ENCODE peak calls at places on chromosomes 4 and X, in four cellular contexts. J is fibroblast of lung, A is DND-41, E is hepatocyte. F is an unnamed sample.

GRCh38 chr4:128477540-128477939 is 189.9 kb upstream of the PGRMC2 start:
- DNase-seq in J (no peak), A (no peak), E (no peak), F (no peak)

GRCh38 chr4:163167333-163167626 is 590 bp upstream of the NAF1 start:
- DNase-seq in J (peak), A (no peak), E (peak), F (no peak)

GRCh38 chrX:7088968-7089615 is 58.4 kb upstream of the STS start:
- DNase-seq in J (no peak), A (peak), E (peak), F (no peak)

GRCh38 chrX:123188081-123188480 is 4.0 kb downstream of the GRIA3 start:
- DNase-seq in J (peak), A (no peak), E (no peak), F (peak)

GRCh38 chr4:83221897-83222441 is 62.6 kb downstream of the COQ2 start:
- DNase-seq in J (no peak), A (no peak), E (no peak), F (no peak)

GRCh38 chr4:20618010-20618409 is 82.2 kb upstream of the PACRGL start:
- DNase-seq in J (no peak), A (no peak), E (peak), F (no peak)

GRCh38 chr4:152590179-152591031 is 54.5 kb upstream of the FBXW7 start:
- DNase-seq in J (peak), A (no peak), E (peak), F (peak)

GRCh38 chr4:129682586-129682985 is 586.6 kb downstream of the C4orf33 start:
- DNase-seq in J (no peak), A (no peak), E (no peak), F (no peak)

GRCh38 chrX:40300286-40300890 is 202.6 kb upstream of the BCOR start:
- DNase-seq in J (no peak), A (no peak), E (no peak), F (no peak)

GRCh38 chrX:120568047-120568446 is 7.3 kb upstream of the CUL4B start:
- DNase-seq in J (no peak), A (no peak), E (no peak), F (peak)

GRCh38 chrX:55161581-55161980 is 58.6 kb upstream of the PAGE5 start:
- DNase-seq in J (peak), A (peak), E (no peak), F (peak)

GRCh38 chr4:155419266-155419665 is 42.5 kb upstream of the MAP9 start:
- DNase-seq in J (peak), A (no peak), E (no peak), F (peak)

GRCh38 chr4:100106982-100107381 is 83.3 kb downstream of the DDIT4L start:
- DNase-seq in J (no peak), A (peak), E (no peak), F (no peak)

GRCh38 chr4:11765849-11766453 is 337.3 kb upstream of the HS3ST1 start:
- DNase-seq in J (peak), A (peak), E (peak), F (peak)

GRCh38 chr4:67087897-67088296 is 457.4 kb downstream of the CENPC start:
- DNase-seq in J (no peak), A (peak), E (peak), F (peak)

GRCh38 chr4:159446266-159446976 is 343.5 kb downstream of the RAPGEF2 start:
- DNase-seq in J (peak), A (peak), E (peak), F (peak)

GRCh38 chr4:107814758-107815552 is 9.8 kb upstream of the SGMS2 start:
- DNase-seq in J (no peak), A (no peak), E (no peak), F (no peak)

GRCh38 chr4:17128268-17128667 is 229.8 kb upstream of the LDB2 start:
- DNase-seq in J (peak), A (no peak), E (no peak), F (no peak)

GRCh38 chrX:126985960-126986359 is 166.4 kb downstream of the PRR32 start:
- DNase-seq in J (no peak), A (no peak), E (no peak), F (no peak)

GRCh38 chr4:139171878-139172691 is 4.9 kb downstream of the ELF2 start:
- DNase-seq in J (peak), A (no peak), E (no peak), F (peak)

GRCh38 chrX:19174401-19175025 is 52.2 kb upstream of the ADGRG2 start:
- DNase-seq in J (peak), A (no peak), E (peak), F (peak)

GRCh38 chr4:40662962-40663604 is 33.4 kb upstream of the RBM47 start:
- DNase-seq in J (peak), A (no peak), E (peak), F (peak)

GRCh38 chr4:184287697-184288255 is 70.1 kb upstream of the ENPP6 start:
- DNase-seq in J (peak), A (no peak), E (peak), F (peak)

GRCh38 chrX:13533726-13534125 is 35.7 kb upstream of the EGFL6 start:
- DNase-seq in J (peak), A (no peak), E (no peak), F (peak)

GRCh38 chr4:155173371-155173770 is 35.1 kb upstream of the NPY2R start:
- DNase-seq in J (peak), A (no peak), E (no peak), F (no peak)

GRCh38 chrX:77398341-77398740 is 48.8 kb upstream of the FGF16 start:
- DNase-seq in J (no peak), A (peak), E (no peak), F (no peak)

GRCh38 chr4:145290953-145291352 is 110.6 kb upstream of the OTUD4 start:
- DNase-seq in J (no peak), A (no peak), E (no peak), F (no peak)

GRCh38 chr4:155245105-155245504 is 36.7 kb downstream of the NPY2R start:
- DNase-seq in J (no peak), A (no peak), E (no peak), F (no peak)

GRCh38 chr4:82138376-82138775 is 235.4 kb downstream of the HNRNPD start:
- DNase-seq in J (no peak), A (no peak), E (no peak), F (peak)

GRCh38 chrX:86171366-86171765 is 23.1 kb downstream of the DACH2 start:
- DNase-seq in J (no peak), A (no peak), E (peak), F (peak)

GRCh38 chrX:150769408-150769807 is 76.2 kb downstream of the MTMR1 start:
- DNase-seq in J (no peak), A (no peak), E (no peak), F (no peak)

GRCh38 chr4:39151120-39151713 is 31.1 kb upstream of the WDR19 start:
- DNase-seq in J (peak), A (no peak), E (no peak), F (no peak)

GRCh38 chrX:85052207-85052606 is 48.5 kb downstream of the APOOL start:
- DNase-seq in J (peak), A (no peak), E (no peak), F (peak)

GRCh38 chrX:20514358-20514757 is 247.6 kb upstream of the RPS6KA3 start:
- DNase-seq in J (peak), A (no peak), E (no peak), F (peak)
- TF ChIP-seq EZH2 in J (no peak), A (no peak), E (no peak), F (no peak)

DNA sequence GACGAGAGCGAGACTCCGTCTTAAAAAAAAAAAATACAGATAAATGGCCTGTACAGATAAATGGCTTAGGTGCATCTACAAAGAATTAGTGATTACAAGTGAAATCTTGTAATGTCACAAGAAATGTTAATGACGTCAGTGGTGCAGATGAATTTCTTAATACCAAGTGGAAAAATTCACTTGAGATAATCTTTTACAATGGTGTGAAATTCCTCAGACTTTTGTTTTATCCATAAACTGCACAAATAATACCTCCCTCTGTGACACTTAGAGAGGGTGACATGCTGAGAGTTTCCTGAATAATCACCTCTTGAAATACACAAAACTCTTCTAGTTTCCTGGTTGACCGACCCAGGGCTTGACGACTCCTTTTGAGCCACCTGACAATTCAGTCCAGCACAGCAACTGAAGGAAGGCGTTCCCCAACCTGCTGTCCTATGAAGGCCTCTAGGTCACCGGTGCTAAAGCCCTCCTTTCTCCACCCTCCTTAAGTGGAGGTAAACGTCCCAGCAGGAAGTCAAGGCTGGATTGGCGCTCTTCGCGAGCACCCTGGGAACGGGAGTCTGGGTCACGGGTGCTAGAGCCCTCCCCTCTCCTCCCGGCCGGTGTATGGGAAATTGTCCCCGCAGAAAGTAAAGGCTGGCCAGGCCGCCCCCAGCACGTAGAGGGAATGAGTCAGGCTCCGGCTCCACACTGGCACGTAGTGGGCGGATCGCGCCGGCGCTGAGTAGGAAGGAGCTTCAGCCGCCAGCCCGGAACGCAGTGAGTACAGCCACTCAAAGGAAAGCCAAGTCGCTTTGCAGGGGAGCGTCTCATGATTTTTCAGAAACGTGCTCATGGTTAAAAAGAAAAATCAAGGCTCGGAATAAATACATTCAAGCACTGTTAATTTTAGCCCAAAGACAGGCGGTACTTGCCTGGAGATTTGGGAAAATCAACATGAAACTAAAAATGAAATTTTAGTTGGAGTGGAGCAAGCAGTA is at the start of gene TMEM144:
- DNase-seq in J (peak), A (no peak), E (peak), F (peak)
- TF ChIP-seq EZH2 in J (no peak), A (no peak), E (no peak), F (no peak)

DNA sequence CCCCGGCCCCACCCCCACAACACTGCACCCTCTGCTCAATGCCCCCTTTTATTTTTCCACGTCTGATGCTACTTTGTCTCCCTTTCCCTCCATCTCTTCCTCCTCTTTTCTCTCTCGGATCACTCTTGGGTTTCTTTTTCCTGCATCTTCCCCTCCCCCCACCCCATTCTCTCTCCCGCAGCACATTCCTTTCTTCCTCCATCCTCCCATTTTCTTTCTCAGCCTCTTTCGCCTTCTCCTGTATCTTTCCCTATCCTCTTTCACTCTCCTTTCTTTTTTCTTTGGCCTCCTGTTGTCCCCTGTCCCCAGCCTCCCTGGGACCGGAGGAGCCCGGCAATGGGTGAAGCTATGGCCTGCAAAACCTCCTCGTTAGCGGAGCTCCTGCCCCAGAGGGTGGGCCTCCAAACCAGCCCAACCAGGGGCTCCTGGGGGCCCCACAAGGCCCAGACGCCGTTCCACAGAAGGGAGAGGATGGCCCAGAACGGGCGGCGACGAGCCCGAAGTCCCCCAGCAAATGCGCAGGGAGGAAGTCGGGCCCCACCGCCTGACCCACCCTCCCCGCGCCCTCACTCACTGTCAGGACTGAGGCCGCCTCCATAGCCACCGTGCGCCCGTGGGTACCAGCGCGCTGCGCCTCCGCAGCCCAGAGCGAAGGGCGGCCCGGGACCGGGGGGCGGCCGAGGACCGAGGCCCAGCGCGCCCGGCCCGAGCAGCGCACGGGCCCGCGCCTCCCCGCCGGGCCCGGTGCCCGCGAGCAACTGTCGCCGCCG is 807 bp downstream of the HMX1 start:
- DNase-seq in J (no peak), A (no peak), E (no peak), F (no peak)
- TF ChIP-seq EZH2 in J (no peak), A (no peak), E (peak), F (no peak)

GRCh38 chr4:140240237-140240636 is 86.3 kb upstream of the MAML3 start:
- DNase-seq in J (no peak), A (no peak), E (no peak), F (no peak)

GRCh38 chr4:140244328-140244727 is 90.3 kb upstream of the MAML3 start:
- DNase-seq in J (no peak), A (no peak), E (no peak), F (no peak)

GRCh38 chr4:140246216-140246615 is 92.2 kb upstream of the MAML3 start:
- DNase-seq in J (no peak), A (no peak), E (no peak), F (no peak)

GRCh38 chr4:140242357-140243284 is 88.6 kb upstream of the MAML3 start:
- DNase-seq in J (no peak), A (peak), E (no peak), F (no peak)

DNA sequence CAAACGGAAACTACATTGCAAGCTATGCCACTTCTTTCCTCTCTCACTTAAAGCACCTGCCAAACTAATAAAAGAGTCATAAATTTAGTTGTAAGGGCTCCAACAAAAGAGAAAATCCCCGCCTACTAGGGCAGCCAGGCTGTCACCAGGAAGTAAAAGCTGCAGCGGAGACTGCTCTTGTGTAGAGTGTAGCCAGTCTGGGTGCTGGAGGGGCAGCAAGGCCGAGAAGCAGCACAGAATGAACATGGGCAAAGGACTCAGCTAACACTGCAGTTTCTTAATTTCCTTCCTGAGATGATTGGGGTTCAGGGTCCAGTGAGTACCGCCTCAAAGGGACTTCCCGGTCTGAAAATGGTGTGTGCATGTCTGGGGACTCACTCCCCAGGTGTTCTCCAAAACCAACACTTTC is 89.4 kb upstream of the MAML3 start:
- DNase-seq in J (no peak), A (peak), E (peak), F (no peak)
- TF ChIP-seq EZH2 in J (no peak), A (no peak), E (no peak), F (no peak)